ENCODE peak calls at places on chromosome 1, in five cellular contexts. One of them, this sample, is unnamed. For H3K4me1, the result is how much of the 10 kb centered on the place peaks cover.

GRCh38 chr1:206472454-206472853 is 2.2 kb downstream of the IKBKE start:
- ATAC-seq in upper lobe of left lung: peak
- ATAC-seq in K562: peak
- ATAC-seq in HepG2: peak
- ATAC-seq in GM12878: peak
- ATAC-seq in this sample: no peak

GRCh38 chr1:176205322-176205914 is 1.7 kb downstream of the COP1 start:
- ATAC-seq in upper lobe of left lung: no peak
- ATAC-seq in GM12878: no peak
- ATAC-seq in HepG2: no peak
- ATAC-seq in K562: no peak
- ATAC-seq in this sample: no peak

GRCh38 chr1:177282976-177283375 is 112.2 kb downstream of the BRINP2 start:
- ATAC-seq in upper lobe of left lung: no peak
- ATAC-seq in GM12878: no peak
- ATAC-seq in HepG2: no peak
- ATAC-seq in K562: no peak
- ATAC-seq in this sample: no peak

GRCh38 chr1:228044961-228045360 is 37.5 kb upstream of the ARF1 start:
- ATAC-seq in upper lobe of left lung: peak
- ATAC-seq in K562: no peak
- ATAC-seq in HepG2: no peak
- ATAC-seq in GM12878: no peak
- ATAC-seq in this sample: no peak

GRCh38 chr1:170483041-170483440 is 48.9 kb upstream of the GORAB start:
- ATAC-seq in upper lobe of left lung: no peak
- ATAC-seq in HepG2: no peak
- ATAC-seq in GM12878: no peak
- ATAC-seq in K562: no peak
- ATAC-seq in this sample: no peak

GRCh38 chr1:70427976-70428375 is 16.9 kb downstream of the CTH start:
- ATAC-seq in GM12878: no peak
- ATAC-seq in HepG2: no peak
- ATAC-seq in K562: no peak
- ATAC-seq in upper lobe of left lung: no peak
- ATAC-seq in this sample: no peak

GRCh38 chr1:3727042-3727824 is 25.0 kb upstream of the CCDC27 start:
- ATAC-seq in HepG2: peak
- ATAC-seq in GM12878: peak
- ATAC-seq in K562: peak
- ATAC-seq in upper lobe of left lung: no peak
- ATAC-seq in this sample: no peak

GRCh38 chr1:198443374-198444233 is 96.9 kb downstream of the ATP6V1G3 start:
- ATAC-seq in upper lobe of left lung: no peak
- ATAC-seq in HepG2: peak
- ATAC-seq in GM12878: no peak
- ATAC-seq in K562: no peak
- ATAC-seq in this sample: no peak

GRCh38 chr1:45621895-45622266 is 2.0 kb downstream of the CCDC17 start:
- ATAC-seq in GM12878: no peak
- ATAC-seq in upper lobe of left lung: peak
- ATAC-seq in K562: peak
- ATAC-seq in HepG2: peak
- ATAC-seq in this sample: no peak

GRCh38 chr1:36156329-36157114 is 562 bp downstream of the MAP7D1 start:
- ATAC-seq in HepG2: peak
- ATAC-seq in upper lobe of left lung: peak
- ATAC-seq in K562: peak
- ATAC-seq in GM12878: peak
- ATAC-seq in this sample: peak
- TF ChIP-seq EP300 in HepG2: no peak
- TF ChIP-seq EP300 in upper lobe of left lung: no peak
- TF ChIP-seq EP300 in K562: no peak
- TF ChIP-seq EP300 in GM12878: no peak
- TF ChIP-seq EP300 in this sample: no peak

GRCh38 chr1:7975212-7975865 is 13.8 kb downstream of the PARK7 start:
- ATAC-seq in HepG2: peak
- ATAC-seq in GM12878: peak
- ATAC-seq in K562: peak
- ATAC-seq in upper lobe of left lung: peak
- ATAC-seq in this sample: peak
- TF ChIP-seq POLR2AphosphoS5 in HepG2: no peak
- TF ChIP-seq POLR2AphosphoS5 in GM12878: no peak
- TF ChIP-seq POLR2AphosphoS5 in K562: no peak
- TF ChIP-seq POLR2AphosphoS5 in upper lobe of left lung: no peak
- TF ChIP-seq POLR2AphosphoS5 in this sample: peak

DNA sequence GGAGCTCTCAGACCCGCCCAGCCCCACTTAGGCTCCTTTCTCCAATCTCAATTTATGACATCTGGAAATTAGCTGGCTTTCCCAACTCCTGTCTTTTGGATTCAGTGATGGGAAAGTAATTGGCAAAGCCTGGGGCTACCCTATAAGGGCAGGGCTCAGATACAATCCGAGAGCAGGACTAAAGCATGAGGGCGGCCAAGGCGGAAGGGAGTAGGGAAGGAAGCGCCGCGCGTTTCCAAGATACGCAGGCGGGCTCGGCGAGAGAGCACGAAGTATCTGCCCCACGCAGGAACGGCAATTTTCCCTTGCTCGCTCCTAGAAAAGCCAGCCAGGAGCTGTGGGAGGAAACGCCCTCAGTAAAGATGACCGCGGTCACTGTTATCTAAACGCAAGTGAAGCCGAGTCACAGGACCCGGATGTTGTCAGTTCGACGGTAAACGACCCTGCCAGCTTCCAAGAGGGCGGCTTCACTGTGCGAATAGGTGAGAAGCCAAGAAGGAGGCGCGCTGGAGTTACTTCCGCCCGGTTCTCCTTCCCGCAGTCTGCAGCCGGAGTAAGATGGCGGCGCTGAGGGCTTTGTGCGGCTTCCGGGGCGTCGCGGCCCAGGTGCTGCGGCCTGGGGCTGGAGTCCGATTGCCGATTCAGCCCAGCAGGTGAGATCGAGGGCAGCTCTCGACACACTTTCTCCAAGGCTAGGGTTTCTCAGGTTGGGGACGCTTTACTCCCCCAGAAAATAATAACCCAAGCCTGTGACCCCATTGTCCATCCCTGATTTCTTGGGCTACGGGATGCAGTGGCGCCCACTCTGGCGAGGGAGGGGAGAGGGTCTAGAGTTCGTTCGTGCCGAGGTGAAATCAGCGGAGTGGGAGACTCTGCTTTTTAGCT is at the start of gene NDUFS2:
- ATAC-seq in K562: peak
- ATAC-seq in HepG2: peak
- ATAC-seq in GM12878: peak
- ATAC-seq in upper lobe of left lung: peak
- ATAC-seq in this sample: peak
- H3K4me1 ChIP-seq in K562: half or more
- H3K4me1 ChIP-seq in HepG2: half or more
- H3K4me1 ChIP-seq in GM12878: under half
- H3K4me1 ChIP-seq in upper lobe of left lung: half or more
- H3K4me1 ChIP-seq in this sample: under half

DNA sequence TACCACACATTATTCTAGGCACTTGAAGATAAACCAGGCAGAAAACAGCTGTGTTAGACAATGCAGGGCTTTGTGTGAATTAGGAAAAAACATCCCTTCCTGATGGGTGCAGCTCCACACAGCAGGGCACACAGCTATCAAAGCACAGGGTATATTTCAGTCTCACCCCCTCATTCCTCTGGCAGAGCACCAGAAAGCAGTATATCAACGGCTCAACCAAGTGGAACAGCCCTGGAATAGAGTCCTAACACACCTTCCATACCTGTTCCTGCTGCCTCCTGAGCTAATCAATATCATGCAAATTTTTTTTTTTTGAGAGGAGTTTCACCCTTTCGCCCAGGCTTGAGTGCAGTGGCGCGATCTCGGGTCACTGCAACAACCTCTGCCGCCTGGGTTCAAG is 32.1 kb downstream of the LYST start:
- ATAC-seq in K562: no peak
- ATAC-seq in HepG2: no peak
- ATAC-seq in GM12878: no peak
- ATAC-seq in upper lobe of left lung: no peak
- ATAC-seq in this sample: no peak
- TF ChIP-seq EP300 in K562: no peak
- TF ChIP-seq EP300 in HepG2: no peak
- TF ChIP-seq EP300 in GM12878: no peak
- TF ChIP-seq EP300 in upper lobe of left lung: no peak
- TF ChIP-seq EP300 in this sample: no peak

GRCh38 chr1:91757760-91758545 is 128.0 kb downstream of the TGFBR3 start:
- ATAC-seq in HepG2: no peak
- ATAC-seq in K562: no peak
- ATAC-seq in upper lobe of left lung: peak
- ATAC-seq in GM12878: no peak
- ATAC-seq in this sample: peak
- TF ChIP-seq POLR2AphosphoS5 in HepG2: no peak
- TF ChIP-seq POLR2AphosphoS5 in K562: no peak
- TF ChIP-seq POLR2AphosphoS5 in upper lobe of left lung: no peak
- TF ChIP-seq POLR2AphosphoS5 in GM12878: no peak
- TF ChIP-seq POLR2AphosphoS5 in this sample: peak

GRCh38 chr1:30977105-30977504 is 68.5 kb upstream of the SDC3 start:
- ATAC-seq in K562: peak
- ATAC-seq in HepG2: peak
- ATAC-seq in GM12878: peak
- ATAC-seq in upper lobe of left lung: no peak
- ATAC-seq in this sample: no peak

GRCh38 chr1:30976143-30976542 is 67.6 kb upstream of the SDC3 start:
- ATAC-seq in K562: no peak
- ATAC-seq in upper lobe of left lung: peak
- ATAC-seq in GM12878: peak
- ATAC-seq in HepG2: no peak
- ATAC-seq in this sample: no peak

GRCh38 chr1:30975217-30975616 is 66.7 kb upstream of the SDC3 start:
- ATAC-seq in HepG2: peak
- ATAC-seq in upper lobe of left lung: no peak
- ATAC-seq in GM12878: no peak
- ATAC-seq in K562: no peak
- ATAC-seq in this sample: no peak

GRCh38 chr1:30977511-30977910 is 69.0 kb upstream of the SDC3 start:
- ATAC-seq in HepG2: no peak
- ATAC-seq in GM12878: no peak
- ATAC-seq in K562: no peak
- ATAC-seq in upper lobe of left lung: no peak
- ATAC-seq in this sample: no peak

GRCh38 chr1:30974536-30974935 is 66.0 kb upstream of the SDC3 start:
- ATAC-seq in upper lobe of left lung: no peak
- ATAC-seq in HepG2: no peak
- ATAC-seq in K562: no peak
- ATAC-seq in GM12878: no peak
- ATAC-seq in this sample: no peak
- H3K4me1 ChIP-seq in upper lobe of left lung: under half
- H3K4me1 ChIP-seq in HepG2: under half
- H3K4me1 ChIP-seq in K562: under half
- H3K4me1 ChIP-seq in GM12878: under half
- H3K4me1 ChIP-seq in this sample: under half

DNA sequence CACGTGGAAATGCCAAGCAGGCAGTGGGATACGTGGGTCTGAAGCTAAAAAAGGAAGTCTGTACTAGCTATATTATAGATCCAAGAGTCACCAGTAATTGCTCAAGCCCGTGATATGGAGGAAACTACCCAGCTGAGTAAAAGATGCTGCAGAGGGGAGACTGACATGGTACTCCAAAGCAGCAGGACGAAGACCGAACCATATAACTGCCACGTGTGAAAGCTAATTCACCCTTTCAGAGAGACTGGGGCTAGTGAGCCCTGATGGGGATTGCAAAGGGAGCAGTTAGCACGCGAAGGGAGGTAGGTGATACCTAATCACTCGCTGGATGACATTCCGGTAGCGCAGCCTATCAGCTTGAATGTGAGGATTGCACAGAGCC is 316 bp downstream of the AP4B1 start:
- ATAC-seq in K562: peak
- ATAC-seq in HepG2: peak
- ATAC-seq in upper lobe of left lung: peak
- ATAC-seq in GM12878: peak
- ATAC-seq in this sample: no peak
- TF ChIP-seq EP300 in K562: no peak
- TF ChIP-seq EP300 in HepG2: no peak
- TF ChIP-seq EP300 in upper lobe of left lung: no peak
- TF ChIP-seq EP300 in GM12878: no peak
- TF ChIP-seq EP300 in this sample: no peak

This sample was measured in gastroesophageal sphincter.